ENCODE peak calls at places on chromosomes 6 and 20, in nine cellular contexts. Q, Z, U, D, W, K, C, L and E are unnamed samples.
A peak's percentile ranks its signal among the peaks of the same experiment; 100 is the strongest.

GRCh38 chr6:46832816-46833215 is 39.6 kb downstream of the MEP1A start:
- DNase-seq in Q (no peak), Z (no peak), U (no peak), D (no peak), W (no peak), K (no peak), C (no peak), L (no peak), E (no peak)

GRCh38 chr6:53056273-53056672 is 8.9 kb upstream of the FBXO9 start:
- DNase-seq in Q (no peak), Z (no peak), U (no peak), D (no peak), W (no peak), K (no peak), C (no peak), L (no peak), E (no peak)

GRCh38 chr20:363319-364078 is 16.6 kb downstream of the NRSN2 start:
- DNase-seq in Q (no peak), Z (no peak), U (no peak), D (no peak), W (peak; percentile 66), K (no peak), C (no peak), L (no peak), E (no peak)

GRCh38 chr6:158040804-158041347 is 59.2 kb downstream of the SYNJ2 start:
- DNase-seq in Q (no peak), Z (no peak), U (no peak), D (no peak), W (no peak), K (no peak), C (no peak), L (no peak), E (no peak)

GRCh38 chr20:48378976-48379670 is 448.7 kb downstream of the PREX1 start:
- DNase-seq in Q (no peak), Z (no peak), U (no peak), D (no peak), W (no peak), K (no peak), C (no peak), L (no peak), E (no peak)

GRCh38 chr20:1209447-1210387 is 6.5 kb downstream of the C20orf202 start:
- DNase-seq in Q (peak; percentile 31), Z (no peak), U (no peak), D (no peak), W (no peak), K (peak; percentile 46), C (peak; percentile 16), L (no peak), E (no peak)

GRCh38 chr6:107493158-107494057 is 3.5 kb downstream of the SOBP start:
- DNase-seq in Q (no peak), Z (peak; percentile 57), U (no peak), D (no peak), W (peak; percentile 98), K (peak; percentile 59), C (peak; percentile 22), L (no peak), E (no peak)

GRCh38 chr20:18983796-18984195 is 170.2 kb downstream of the SCP2D1 start:
- DNase-seq in Q (no peak), Z (no peak), U (no peak), D (no peak), W (no peak), K (no peak), C (no peak), L (no peak), E (no peak)

GRCh38 chr6:166588691-166589333 is 2.3 kb upstream of the RAMACL start:
- DNase-seq in Q (no peak), Z (no peak), U (no peak), D (no peak), W (no peak), K (peak; percentile 54), C (no peak), L (no peak), E (no peak)

GRCh38 chr20:5504061-5504739 is 187.4 kb upstream of the PROKR2 start:
- DNase-seq in Q (no peak), Z (no peak), U (peak; percentile 93), D (peak; percentile 85), W (peak; percentile 40), K (peak; percentile 43), C (peak; percentile 27), L (no peak), E (no peak)

GRCh38 chr6:55758156-55758942 is 117.0 kb downstream of the BMP5 start:
- DNase-seq in Q (no peak), Z (no peak), U (no peak), D (no peak), W (peak; percentile 5), K (no peak), C (peak; percentile 46), L (no peak), E (peak; percentile 75)

GRCh38 chr20:1467082-1467354 is 369 bp upstream of the NSFL1C start:
- DNase-seq in Q (no peak), Z (no peak), U (no peak), D (no peak), W (no peak), K (no peak), C (no peak), L (no peak), E (no peak)

DNA sequence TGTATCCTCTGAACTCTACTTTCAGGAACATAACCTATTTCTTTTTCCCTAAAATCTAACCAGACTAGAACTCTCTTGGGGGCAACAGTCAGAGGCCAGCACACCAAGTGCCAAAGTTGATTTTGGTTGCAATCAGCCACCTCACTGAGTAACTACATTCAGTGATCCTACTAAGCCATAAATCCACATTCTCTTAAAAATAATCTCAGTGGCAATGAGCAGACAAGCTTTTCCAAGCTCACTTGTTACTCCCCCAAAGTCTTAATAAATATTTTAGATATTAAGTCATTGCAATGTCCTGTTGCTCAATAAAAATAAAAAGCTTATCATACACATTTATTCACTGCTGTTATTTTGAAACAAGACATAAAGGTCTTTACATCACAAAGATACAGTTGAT is 9.8 kb downstream of the RGS17 start:
- DNase-seq in Q (no peak), Z (no peak), U (no peak), D (no peak), W (no peak), K (no peak), C (no peak), L (no peak), E (no peak)
- H3K27me3 ChIP-seq in Q (no peaks in the 10 kb centered on the region), Z (no peaks in the 10 kb centered on the region), U (no peaks in the 10 kb centered on the region), D (no peaks in the 10 kb centered on the region), W (no peaks in the 10 kb centered on the region), K (no peaks in the 10 kb centered on the region), C (peaks cover 1% of the 10 kb centered on the region), L (peaks cover 2% of the 10 kb centered on the region), E (no peaks in the 10 kb centered on the region)

GRCh38 chr6:1045239-1045638 is 266.7 kb upstream of the FOXQ1 start:
- DNase-seq in Q (no peak), Z (no peak), U (no peak), D (no peak), W (no peak), K (no peak), C (no peak), L (no peak), E (no peak)

GRCh38 chr6:1052262-1052661 is 259.6 kb upstream of the FOXQ1 start:
- DNase-seq in Q (no peak), Z (no peak), U (no peak), D (no peak), W (no peak), K (no peak), C (no peak), L (no peak), E (no peak)

GRCh38 chr6:1047926-1048595 is 263.8 kb upstream of the FOXQ1 start:
- DNase-seq in Q (no peak), Z (no peak), U (no peak), D (no peak), W (no peak), K (no peak), C (no peak), L (no peak), E (no peak)

GRCh38 chr6:1053587-1053986 is 258.3 kb upstream of the FOXQ1 start:
- DNase-seq in Q (no peak), Z (no peak), U (no peak), D (no peak), W (no peak), K (no peak), C (peak; percentile 15), L (no peak), E (no peak)

DNA sequence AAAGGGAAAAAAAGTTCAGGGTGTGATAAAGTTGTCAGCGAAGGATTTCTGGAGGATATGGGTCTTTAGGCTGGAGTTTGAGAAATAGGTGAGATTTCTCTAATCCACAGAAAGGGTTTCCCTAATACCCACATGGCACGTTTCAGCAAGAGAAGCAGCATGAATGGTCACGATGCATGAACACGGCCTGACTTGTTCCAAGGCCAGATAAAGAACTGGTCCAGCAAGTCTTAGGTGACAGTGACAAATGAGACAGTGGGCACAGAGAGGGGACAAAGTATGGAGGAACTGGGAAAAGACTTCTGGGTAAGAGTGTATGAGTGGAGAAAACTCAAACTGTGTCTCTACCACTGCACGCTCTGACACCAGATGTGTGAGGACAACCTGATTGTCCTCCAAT is 262.0 kb upstream of the FOXQ1 start:
- DNase-seq in Q (no peak), Z (peak; percentile 62), U (no peak), D (no peak), W (no peak), K (no peak), C (no peak), L (no peak), E (no peak)
- TF ChIP-seq POLR2AphosphoS5 in Q (no peak), Z (peak; percentile 70), U (no peak), D (no peak), W (no peak), K (no peak), C (no peak), L (no peak), E (no peak)

DNA sequence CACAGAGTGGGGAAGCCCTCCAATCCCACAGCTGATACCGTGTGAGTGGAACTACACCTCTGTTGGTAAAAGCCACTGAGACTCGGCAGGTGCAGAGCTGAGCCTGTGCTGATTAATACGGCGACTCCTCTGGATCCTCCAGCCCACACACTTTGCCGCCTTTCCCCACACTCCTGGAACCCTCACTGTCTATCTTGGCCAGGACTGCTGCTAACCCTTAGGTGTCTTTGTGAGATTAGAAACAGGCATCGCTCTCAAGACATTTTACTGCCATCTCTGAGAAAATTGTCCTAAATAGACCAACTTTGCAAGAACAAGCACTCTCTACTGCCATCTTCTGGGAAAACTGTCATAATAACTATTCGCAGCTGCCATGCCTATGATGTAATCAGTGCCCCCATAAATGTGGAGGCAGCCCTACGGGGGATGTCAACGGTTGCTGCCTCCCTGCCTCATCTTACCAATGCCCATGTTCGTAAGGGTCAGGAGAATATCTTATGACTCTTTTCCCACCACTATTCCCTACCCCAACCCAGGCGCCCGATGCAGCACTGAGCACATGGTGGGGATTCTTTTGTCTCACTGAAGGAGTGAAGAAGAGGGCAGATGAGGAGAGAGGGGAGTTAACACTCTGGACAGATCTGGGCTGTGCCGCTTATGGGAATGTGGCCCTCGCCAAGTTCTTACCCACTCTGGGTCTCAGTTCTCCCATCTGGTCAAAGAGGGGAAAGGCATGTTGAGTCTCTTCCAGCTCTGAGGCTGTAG is 26.1 kb upstream of the KCNB1 start:
- DNase-seq in Q (no peak), Z (no peak), U (no peak), D (peak; percentile 74), W (peak; percentile 56), K (peak; percentile 77), C (peak; percentile 44), L (no peak), E (no peak)
- H3K4me3 ChIP-seq in Q (no peak overlapping the region), Z (no peak overlapping the region), U (no peak overlapping the region), D (no peak overlapping the region), W (no peak overlapping the region), K (no peak overlapping the region), C (no peak overlapping the region), L (no peak overlapping the region), E (no peak overlapping the region)

DNA sequence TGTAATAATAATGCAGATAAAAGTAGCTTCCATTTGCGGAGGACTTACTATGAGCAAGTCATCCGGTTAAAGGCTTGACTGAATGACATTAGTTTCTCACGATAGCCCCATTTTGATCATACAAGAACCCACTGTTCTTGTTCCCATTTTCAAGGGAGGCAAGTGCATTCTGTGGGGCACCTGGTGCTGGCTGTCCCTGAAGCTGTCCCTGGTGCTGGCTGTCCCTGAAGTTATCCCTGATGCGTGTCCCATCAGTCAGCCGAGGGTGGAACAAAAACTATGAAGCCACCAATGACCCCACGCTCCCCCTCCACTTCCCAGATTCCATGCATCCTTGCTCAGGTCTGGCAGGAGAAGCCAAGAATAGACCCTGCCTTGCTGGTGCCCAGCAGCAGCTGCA is 95.3 kb downstream of the EDN3 start:
- DNase-seq in Q (no peak), Z (no peak), U (no peak), D (no peak), W (no peak), K (no peak), C (no peak), L (no peak), E (no peak)
- H3K27me3 ChIP-seq in Q (no peaks in the 10 kb centered on the region), Z (no peaks in the 10 kb centered on the region), U (no peaks in the 10 kb centered on the region), D (no peaks in the 10 kb centered on the region), W (no peaks in the 10 kb centered on the region), K (no peaks in the 10 kb centered on the region), C (no peaks in the 10 kb centered on the region), L (no peaks in the 10 kb centered on the region), E (peaks cover 12% of the 10 kb centered on the region)